ENCODE peak calls at places on chromosomes 12 and 14, in six cellular contexts. Y, X, L, S, Q and N are unnamed samples.

GRCh38 chr12:92028039-92028709 is 117.5 kb downstream of the BTG1 start:
- DNase-seq in Y (peak), X (no peak), L (no peak), S (peak), Q (peak), N (peak)

GRCh38 chr12:37666069-37666781 is 650.3 kb upstream of the ALG10B start:
- DNase-seq in Y (no peak), X (no peak), L (no peak), S (no peak), Q (no peak), N (no peak)

GRCh38 chr14:56216631-56217379 is 98.6 kb downstream of the PELI2 start:
- DNase-seq in Y (peak), X (peak), L (peak), S (peak), Q (peak), N (no peak)

GRCh38 chr12:109121346-109121880 is 5.0 kb downstream of the ACACB start:
- DNase-seq in Y (no peak), X (no peak), L (no peak), S (no peak), Q (no peak), N (no peak)

GRCh38 chr14:23077962-23078361 is 17.0 kb downstream of the ACIN1 start:
- DNase-seq in Y (no peak), X (no peak), L (no peak), S (no peak), Q (peak), N (no peak)

GRCh38 chr12:124567035-124567672 is at the start of gene NCOR2:
- DNase-seq in Y (no peak), X (no peak), L (peak), S (no peak), Q (peak), N (no peak)

GRCh38 chr14:34722723-34723545 is 8.5 kb upstream of the CFL2 start:
- DNase-seq in Y (peak), X (peak), L (peak), S (no peak), Q (peak), N (peak)

GRCh38 chr12:108802666-108803036 is 54.7 kb downstream of the SSH1 start:
- DNase-seq in Y (no peak), X (no peak), L (no peak), S (no peak), Q (peak), N (no peak)

GRCh38 chr12:119180380-119181040 is 1.8 kb downstream of the HSPB8 start:
- DNase-seq in Y (peak), X (no peak), L (no peak), S (peak), Q (peak), N (peak)

GRCh38 chr12:101764393-101764792 is 25.1 kb upstream of the SYCP3 start:
- DNase-seq in Y (no peak), X (no peak), L (no peak), S (no peak), Q (no peak), N (no peak)

GRCh38 chr14:100030441-100031153 is 34.6 kb upstream of the EVL start:
- DNase-seq in Y (peak), X (no peak), L (no peak), S (peak), Q (peak), N (no peak)

GRCh38 chr12:124586756-124587155 is 19.3 kb upstream of the NCOR2 start:
- DNase-seq in Y (no peak), X (no peak), L (no peak), S (no peak), Q (no peak), N (no peak)

GRCh38 chr12:47207005-47207717 is 127.4 kb upstream of the AMIGO2 start:
- DNase-seq in Y (no peak), X (no peak), L (peak), S (no peak), Q (no peak), N (no peak)

GRCh38 chr12:5243014-5243413 is 188.9 kb upstream of the NTF3 start:
- DNase-seq in Y (no peak), X (no peak), L (no peak), S (no peak), Q (no peak), N (no peak)

GRCh38 chr14:61080591-61081010 is 99.6 kb downstream of the SLC38A6 start:
- DNase-seq in Y (no peak), X (no peak), L (no peak), S (peak), Q (peak), N (no peak)

GRCh38 chr12:3951380-3952135 is 78.4 kb upstream of the PARP11 start:
- DNase-seq in Y (no peak), X (no peak), L (no peak), S (no peak), Q (no peak), N (no peak)

GRCh38 chr14:61260939-61261776 is 20.0 kb downstream of the TMEM30B start:
- DNase-seq in Y (peak), X (no peak), L (no peak), S (peak), Q (peak), N (no peak)

GRCh38 chr12:12210983-12211382 is 55.9 kb downstream of the LRP6 start:
- DNase-seq in Y (no peak), X (no peak), L (peak), S (no peak), Q (no peak), N (no peak)

GRCh38 chr12:122981036-122981471 is 573 bp downstream of the ARL6IP4 start:
- DNase-seq in Y (peak), X (no peak), L (no peak), S (no peak), Q (peak), N (no peak)

GRCh38 chr12:112473056-112473455 is 54.3 kb downstream of the PTPN11 start:
- DNase-seq in Y (peak), X (no peak), L (no peak), S (no peak), Q (peak), N (no peak)

GRCh38 chr12:30110970-30111586 is 327.3 kb upstream of the TMTC1 start:
- DNase-seq in Y (peak), X (no peak), L (no peak), S (peak), Q (peak), N (no peak)

GRCh38 chr12:116964740-116965090 is 54.0 kb downstream of the FBXW8 start:
- DNase-seq in Y (no peak), X (peak), L (no peak), S (no peak), Q (no peak), N (peak)

GRCh38 chr12:56029666-56030293 is 8.9 kb downstream of the IKZF4 start:
- DNase-seq in Y (peak), X (no peak), L (peak), S (peak), Q (peak), N (peak)

GRCh38 chr14:60196291-60196690 is 31.1 kb upstream of the DHRS7 start:
- DNase-seq in Y (no peak), X (no peak), L (no peak), S (no peak), Q (no peak), N (no peak)

GRCh38 chr14:85535916-85536834 is 6.2 kb downstream of the FLRT2 start:
- DNase-seq in Y (peak), X (no peak), L (no peak), S (peak), Q (peak), N (no peak)

GRCh38 chr12:124004233-124004875 is 31.3 kb downstream of the ZNF664 start:
- DNase-seq in Y (no peak), X (no peak), L (no peak), S (no peak), Q (peak), N (no peak)

GRCh38 chr14:40218282-40218941 is 786.2 kb upstream of the FBXO33 start:
- DNase-seq in Y (no peak), X (no peak), L (no peak), S (no peak), Q (no peak), N (no peak)

GRCh38 chr12:66813137-66813867 is 134.4 kb upstream of the GRIP1 start:
- DNase-seq in Y (peak), X (no peak), L (peak), S (no peak), Q (no peak), N (no peak)

GRCh38 chr12:109764776-109765492 is 51.3 kb downstream of the FAM222A start:
- DNase-seq in Y (no peak), X (no peak), L (no peak), S (no peak), Q (no peak), N (no peak)

GRCh38 chr14:30214014-30214413 is 286.4 kb upstream of the PRKD1 start:
- DNase-seq in Y (no peak), X (no peak), L (no peak), S (peak), Q (peak), N (no peak)

GRCh38 chr12:108226866-108227265 is 97.8 kb downstream of the WSCD2 start:
- DNase-seq in Y (no peak), X (no peak), L (no peak), S (no peak), Q (no peak), N (no peak)

GRCh38 chr12:16555630-16556029 is 50.3 kb downstream of the LMO3 start:
- DNase-seq in Y (no peak), X (no peak), L (no peak), S (no peak), Q (peak), N (no peak)

GRCh38 chr12:53287741-53288216 is 7.6 kb upstream of the PFDN5 start:
- DNase-seq in Y (peak), X (peak), L (peak), S (peak), Q (peak), N (peak)